ENCODE peak calls at places on chromosomes 13 and 19, in ten cellular contexts. Q is uterus, Y is A549, Z is ovary, E is tibial nerve, F is adrenal gland, C is Peyer's patch, R is transverse colon, T is GM12878, L is body of pancreas. O is an unnamed sample.

GRCh38 chr19:43562698-43563241 is 12.6 kb downstream of the XRCC1 start:
- DNase-seq in T (peak; percentile 91), Q (peak; percentile 36), C (no peak), L (peak; percentile 64), Z (peak; percentile 55), E (peak; percentile 38), Y (no peak), R (peak; percentile 73), F (peak; percentile 79), O (peak; percentile 94)

GRCh38 chr13:114313061-114313860 is 1.0 kb upstream of the CHAMP1 start:
- DNase-seq in F (peak; percentile 25), R (peak; percentile 16), Y (no peak), E (no peak), Z (no peak), T (peak; percentile 63), C (no peak), Q (no peak), L (no peak), O (peak; percentile 46)

GRCh38 chr13:101453784-101454201 is 1.3 kb downstream of the ITGBL1 start:
- DNase-seq in Z (no peak), E (no peak), Y (no peak), R (peak; percentile 9), L (peak; percentile 64), F (peak; percentile 20), T (no peak), C (no peak), Q (no peak), O (no peak)

GRCh38 chr13:30711375-30711774 is 24.0 kb upstream of the ALOX5AP start:
- DNase-seq in T (no peak), R (no peak), Z (no peak), F (no peak), L (no peak), Q (no peak), C (no peak), Y (no peak), E (no peak), O (no peak)

GRCh38 chr19:39850892-39851291 is 4.7 kb upstream of the FBL start:
- DNase-seq in T (no peak), Z (no peak), F (no peak), Q (no peak), R (no peak), C (no peak), Y (no peak), L (no peak), E (no peak), O (no peak)

GRCh38 chr19:35451278-35452096 is 3.4 kb downstream of the FFAR2 start:
- DNase-seq in E (no peak), Y (no peak), Z (no peak), C (no peak), F (no peak), L (no peak), T (peak; percentile 86), Q (no peak), R (no peak), O (no peak)

GRCh38 chr19:11576186-11576585 is 1.3 kb downstream of the ACP5 start:
- DNase-seq in Y (no peak), L (no peak), Q (no peak), C (no peak), T (no peak), E (no peak), F (no peak), R (no peak), Z (no peak), O (no peak)

GRCh38 chr13:94006271-94006670 is 473.2 kb downstream of the DCT start:
- DNase-seq in Z (no peak), T (no peak), Y (no peak), R (no peak), F (no peak), L (no peak), C (no peak), Q (no peak), E (no peak), O (no peak)

GRCh38 chr13:37495046-37495445 is 103.5 kb downstream of the POSTN start:
- DNase-seq in Y (no peak), Q (no peak), T (no peak), F (no peak), Z (no peak), L (no peak), E (no peak), R (no peak), C (no peak), O (peak; percentile 11)

GRCh38 chr19:22118132-22118531 is 65.8 kb downstream of the ZNF257 start:
- DNase-seq in Z (no peak), C (no peak), Y (no peak), T (no peak), R (no peak), Q (no peak), L (no peak), F (no peak), E (no peak), O (no peak)

GRCh38 chr13:29956771-29957170 is 106.4 kb upstream of the UBL3 start:
- DNase-seq in F (no peak), E (no peak), Z (no peak), Y (no peak), T (no peak), R (no peak), C (no peak), L (no peak), Q (no peak), O (peak; percentile 34)

GRCh38 chr19:42095142-42095813 is 19.3 kb downstream of the ZNF574 start:
- DNase-seq in Y (no peak), L (no peak), Z (no peak), Q (no peak), F (no peak), C (no peak), T (no peak), R (no peak), E (no peak), O (no peak)

GRCh38 chr19:32675720-32676185 is at the start of gene RGS9BP:
- DNase-seq in E (peak; percentile 58), L (peak; percentile 75), T (no peak), Y (peak; percentile 92), Q (peak; percentile 73), R (peak; percentile 87), F (peak; percentile 88), Z (peak; percentile 83), C (peak; percentile 82), O (peak; percentile 77)

GRCh38 chr19:10568444-10568825 is 344 bp downstream of the CDKN2D start:
- DNase-seq in Q (no peak), Y (no peak), L (peak; percentile 59), E (no peak), C (no peak), Z (no peak), R (peak; percentile 63), F (peak; percentile 45), T (no peak), O (peak; percentile 89)

GRCh38 chr19:4534836-4535658 is at the start of gene PLIN5:
- DNase-seq in T (peak; percentile 3), Q (peak; percentile 55), L (peak; percentile 99), E (no peak), R (peak; percentile 84), Z (peak; percentile 98), F (peak; percentile 83), C (peak; percentile 70), Y (peak; percentile 65), O (no peak)

GRCh38 chr13:30576528-30576927 is 41.2 kb upstream of the USPL1 start:
- DNase-seq in F (peak; percentile 41), L (peak; percentile 16), C (no peak), T (no peak), R (peak; percentile 11), Z (no peak), Y (no peak), Q (no peak), E (no peak), O (peak; percentile 57)

GRCh38 chr19:46828484-46828883 is 22.2 kb downstream of the AP2S1 start:
- DNase-seq in E (no peak), F (no peak), L (no peak), Z (no peak), R (no peak), Q (no peak), C (no peak), T (no peak), Y (no peak), O (no peak)

DNA sequence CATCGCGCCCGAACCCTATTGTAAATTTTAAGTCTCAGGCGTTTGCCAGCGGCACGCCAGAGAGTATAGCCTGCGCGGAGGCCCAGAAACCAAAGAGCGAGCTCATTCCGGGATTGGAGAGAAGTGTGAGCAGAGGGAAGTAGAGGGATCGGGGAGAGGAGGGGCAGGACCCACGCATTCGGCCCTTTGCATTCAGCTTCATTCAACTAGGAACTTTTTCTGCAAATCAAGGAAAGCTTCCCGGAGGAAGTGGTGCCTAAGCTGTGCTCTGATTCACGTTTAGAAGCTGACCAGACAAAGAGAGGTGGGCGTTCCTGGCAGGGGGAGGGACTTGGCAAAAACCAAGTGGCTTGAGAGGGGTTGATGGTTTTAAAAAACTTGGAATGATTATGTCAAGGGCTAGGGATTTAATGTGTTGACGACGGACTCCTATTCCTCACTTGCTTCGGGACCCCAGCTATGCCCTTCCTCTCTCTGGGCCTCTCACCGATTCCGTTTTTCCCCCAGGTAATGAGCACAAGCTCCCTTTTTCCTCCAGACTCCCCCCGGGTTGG is 858 bp upstream of the PRMT1 start:
- DNase-seq in Q (peak; percentile 86), F (peak; percentile 83), L (peak; percentile 88), Z (peak; percentile 89), Y (peak; percentile 91), T (peak; percentile 84), R (peak; percentile 90), C (peak; percentile 89), E (peak; percentile 69), O (peak; percentile 88)
- TF ChIP-seq POLR2A in Q (no peak), F (no peak), L (peak; percentile 50), Z (no peak), Y (peak; percentile 69), T (peak; percentile 86), R (no peak), C (peak; percentile 66), E (no peak), O (no peak)

GRCh38 chr19:56315076-56315828 is 613 bp upstream of the ZSCAN5A start:
- DNase-seq in F (peak; percentile 96), Y (peak; percentile 99), E (peak; percentile 88), Z (peak; percentile 93), C (peak; percentile 92), R (peak; percentile 96), L (peak; percentile 95), Q (peak; percentile 96), T (peak; percentile 96), O (peak; percentile 93)
- TF ChIP-seq POLR2A in F (peak; percentile 62), Y (peak; percentile 86), E (peak; percentile 46), Z (peak; percentile 62), C (peak; percentile 64), R (peak; percentile 39), L (peak; percentile 53), Q (peak; percentile 50), T (no peak), O (no peak)

GRCh38 chr13:32334676-32335075 is 19.4 kb downstream of the BRCA2 start:
- DNase-seq in T (no peak), C (no peak), E (no peak), L (no peak), Z (no peak), F (no peak), Y (no peak), Q (no peak), R (no peak), O (no peak)
- TF ChIP-seq POLR2A in T (no peak), C (no peak), E (no peak), L (no peak), Z (no peak), F (no peak), Y (no peak), Q (no peak), R (no peak), O (no peak)

DNA sequence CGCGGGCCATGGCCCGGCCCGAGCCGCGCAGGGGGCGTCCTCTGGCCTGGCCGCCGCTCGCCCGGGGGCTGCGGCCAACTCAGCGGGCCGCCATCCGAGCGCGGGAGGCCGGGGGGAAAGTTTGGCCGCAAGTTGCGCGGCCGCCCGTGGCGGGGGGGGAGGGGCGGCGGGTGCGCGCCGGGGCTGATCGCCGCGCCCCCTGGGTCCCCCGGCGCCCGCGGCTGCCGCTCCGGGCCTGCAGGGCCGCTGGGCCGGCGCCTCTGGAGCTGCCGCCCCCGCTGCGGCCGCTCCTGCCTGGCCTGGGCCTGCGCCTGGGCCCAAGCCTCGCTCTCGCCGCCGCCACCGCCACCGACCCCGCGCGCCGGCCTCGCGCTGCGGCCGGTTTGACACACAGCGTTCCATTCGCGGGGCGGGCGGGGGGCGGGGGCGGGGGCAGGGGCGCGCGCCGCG is at the start of gene NR2F6:
- DNase-seq in T (no peak), Y (no peak), Q (peak; percentile 37), C (no peak), R (no peak), E (no peak), L (no peak), Z (no peak), F (no peak), O (no peak)
- TF ChIP-seq POLR2A in T (no peak), Y (peak; percentile 44), Q (peak; percentile 55), C (no peak), R (no peak), E (no peak), L (no peak), Z (no peak), F (peak; percentile 49), O (no peak)